ENCODE peak calls at places on chromosomes 7 and 10, in nine cellular contexts. I is thyroid gland; P is lung microvascular endothelial cell; N is T-helper 17 cell; Z is T-helper 2 cell; D is C1 segment of cervical spinal cord; M is NCI-H1694 treated with DMSO at 0.1 percent for 48 hours; F is stimulated activated naive CD4-positive, alpha-beta T cell; L is heart right ventricle. T is an unnamed sample.

GRCh38 chr7:149736478-149737360 is 36.7 kb downstream of the ZNF467 start:
- DNase-seq in P (no peak), N (no peak), F (no peak), I (no peak), L (no peak), Z (no peak), D (no peak), M (no peak), T (no peak)

GRCh38 chr7:17298102-17298839 is at the start of gene AHR:
- DNase-seq in L (peak; percentile 92), P (peak; percentile 98), F (peak; percentile 87), I (peak; percentile 93), D (peak; percentile 75), N (peak; percentile 84), M (no peak), Z (peak; percentile 82), T (peak; percentile 59)

GRCh38 chr10:78248651-78249464 is 215.2 kb downstream of the RPS24 start:
- DNase-seq in N (no peak), F (no peak), Z (no peak), I (peak; percentile 38), L (no peak), D (no peak), M (no peak), P (no peak), T (no peak)

GRCh38 chr7:116354546-116355422 is 144.4 kb downstream of the TES start:
- DNase-seq in N (no peak), P (peak; percentile 95), F (no peak), D (no peak), I (peak; percentile 75), M (no peak), Z (no peak), L (peak; percentile 67), T (peak; percentile 75)

GRCh38 chr7:45623740-45624391 is 49.7 kb downstream of the ADCY1 start:
- DNase-seq in P (no peak), N (no peak), D (no peak), F (no peak), L (no peak), Z (no peak), I (no peak), M (no peak), T (no peak)

GRCh38 chr10:33253411-33253810 is 81.1 kb downstream of the NRP1 start:
- DNase-seq in Z (no peak), N (no peak), P (peak; percentile 93), M (no peak), D (no peak), F (no peak), I (no peak), L (no peak), T (no peak)

GRCh38 chr7:104956753-104957450 is 57.1 kb upstream of the KMT2E start:
- DNase-seq in D (no peak), L (no peak), M (no peak), P (no peak), N (no peak), I (no peak), Z (no peak), F (no peak), T (no peak)

GRCh38 chr10:51768886-51769285 is 69.5 kb upstream of the CSTF2T start:
- DNase-seq in F (no peak), Z (no peak), M (no peak), D (no peak), P (no peak), I (no peak), N (no peak), L (no peak), T (no peak)

GRCh38 chr7:81957517-81957916 is 187.7 kb upstream of the HGF start:
- DNase-seq in N (no peak), P (no peak), D (no peak), Z (no peak), I (no peak), M (no peak), F (no peak), L (no peak), T (no peak)

GRCh38 chr10:52334595-52334994 is 20.5 kb downstream of the DKK1 start:
- DNase-seq in L (no peak), Z (no peak), M (no peak), D (no peak), N (no peak), F (no peak), I (no peak), P (peak; percentile 20), T (peak; percentile 14)

GRCh38 chr7:36129048-36129534 is 24.0 kb upstream of the EEPD1 start:
- DNase-seq in P (peak; percentile 85), D (no peak), I (peak; percentile 5), F (no peak), Z (no peak), M (peak; percentile 34), N (no peak), L (no peak), T (peak; percentile 89)

GRCh38 chr10:10923029-10923668 is 94.5 kb upstream of the CELF2 start:
- DNase-seq in Z (no peak), F (no peak), P (no peak), L (no peak), I (no peak), D (no peak), M (no peak), N (no peak), T (no peak)

GRCh38 chr10:49605939-49606509 is 4.1 kb upstream of the SLC18A3 start:
- DNase-seq in N (no peak), Z (no peak), I (no peak), F (no peak), L (no peak), D (no peak), M (no peak), P (no peak), T (no peak)

GRCh38 chr10:113268186-113268585 is 284.7 kb upstream of the HABP2 start:
- DNase-seq in M (no peak), P (peak; percentile 3), L (no peak), F (no peak), N (no peak), I (no peak), D (no peak), Z (no peak), T (no peak)

GRCh38 chr7:101370836-101371235 is 8.2 kb downstream of the COL26A1 start:
- DNase-seq in M (no peak), P (no peak), I (no peak), D (no peak), Z (no peak), F (no peak), N (no peak), L (no peak), T (no peak)

GRCh38 chr7:38178695-38179344 is 775 bp downstream of the STARD3NL start:
- DNase-seq in Z (no peak), D (no peak), L (no peak), P (no peak), M (no peak), F (peak; percentile 8), N (no peak), I (no peak), T (no peak)

GRCh38 chr10:78388331-78389050 is 354.8 kb downstream of the RPS24 start:
- DNase-seq in L (no peak), M (no peak), D (no peak), P (no peak), I (no peak), Z (no peak), N (no peak), F (no peak), T (no peak)

GRCh38 chr7:148847815-148848726 is 36.0 kb downstream of the EZH2 start:
- DNase-seq in I (no peak), M (no peak), D (no peak), F (no peak), P (no peak), Z (no peak), N (no peak), L (no peak), T (no peak)

GRCh38 chr7:149773446-149774236 is at the start of gene ZNF467:
- DNase-seq in N (peak; percentile 52), L (peak; percentile 83), P (peak; percentile 46), D (no peak), M (peak; percentile 29), I (peak; percentile 87), F (peak; percentile 55), Z (peak; percentile 48), T (peak; percentile 57)

GRCh38 chr10:5550621-5551530 is 26.1 kb downstream of the CALML3 start:
- DNase-seq in Z (no peak), F (no peak), P (no peak), M (no peak), L (no peak), I (peak; percentile 69), N (no peak), D (no peak), T (no peak)

GRCh38 chr7:47381132-47381495 is 200.8 kb downstream of the TNS3 start:
- DNase-seq in L (no peak), Z (no peak), F (no peak), I (peak; percentile 34), N (no peak), P (no peak), M (no peak), D (no peak), T (no peak)